ENCODE peak calls at places on chromosomes 3 and 15, in four cellular contexts. One of them, this sample, is unnamed.

GRCh38 chr15:82851981-82852511 is 42.6 kb downstream of the WHAMM start:
- DNase-seq in stimulated activated CD8-positive, alpha-beta memory T cell treated with anti-CD3 and anti-CD28 coated beads, Interleukin-2, amount 100 ng/mL, for 48 hours: no peak
- DNase-seq in T-cell: no peak
- DNase-seq in breast epithelium: no peak
- DNase-seq in this sample: no peak

GRCh38 chr3:169365993-169366915 is 297.3 kb downstream of the MECOM start:
- DNase-seq in stimulated activated CD8-positive, alpha-beta memory T cell treated with anti-CD3 and anti-CD28 coated beads, Interleukin-2, amount 100 ng/mL, for 48 hours: no peak
- DNase-seq in T-cell: no peak
- DNase-seq in breast epithelium: no peak
- DNase-seq in this sample: peak

GRCh38 chr3:158789592-158789991 is 12.3 kb upstream of the MFSD1 start:
- DNase-seq in stimulated activated CD8-positive, alpha-beta memory T cell treated with anti-CD3 and anti-CD28 coated beads, Interleukin-2, amount 100 ng/mL, for 48 hours: no peak
- DNase-seq in T-cell: no peak
- DNase-seq in breast epithelium: no peak
- DNase-seq in this sample: peak

GRCh38 chr3:52533623-52534280 is at the start of gene NT5DC2:
- DNase-seq in stimulated activated CD8-positive, alpha-beta memory T cell treated with anti-CD3 and anti-CD28 coated beads, Interleukin-2, amount 100 ng/mL, for 48 hours: peak
- DNase-seq in T-cell: no peak
- DNase-seq in breast epithelium: no peak
- DNase-seq in this sample: peak

GRCh38 chr3:17632401-17633100 is 109.9 kb downstream of the TBC1D5 start:
- DNase-seq in stimulated activated CD8-positive, alpha-beta memory T cell treated with anti-CD3 and anti-CD28 coated beads, Interleukin-2, amount 100 ng/mL, for 48 hours: no peak
- DNase-seq in T-cell: no peak
- DNase-seq in breast epithelium: no peak
- DNase-seq in this sample: no peak

GRCh38 chr15:73924258-73924921 is 1.9 kb upstream of the LOXL1 start:
- DNase-seq in stimulated activated CD8-positive, alpha-beta memory T cell treated with anti-CD3 and anti-CD28 coated beads, Interleukin-2, amount 100 ng/mL, for 48 hours: no peak
- DNase-seq in T-cell: no peak
- DNase-seq in breast epithelium: no peak
- DNase-seq in this sample: no peak

GRCh38 chr15:77507911-77508310 is 87.2 kb downstream of the HMG20A start:
- DNase-seq in stimulated activated CD8-positive, alpha-beta memory T cell treated with anti-CD3 and anti-CD28 coated beads, Interleukin-2, amount 100 ng/mL, for 48 hours: no peak
- DNase-seq in T-cell: no peak
- DNase-seq in breast epithelium: no peak
- DNase-seq in this sample: peak

GRCh38 chr3:16728762-16729745 is 123.8 kb upstream of the DAZL start:
- DNase-seq in stimulated activated CD8-positive, alpha-beta memory T cell treated with anti-CD3 and anti-CD28 coated beads, Interleukin-2, amount 100 ng/mL, for 48 hours: no peak
- DNase-seq in T-cell: no peak
- DNase-seq in breast epithelium: no peak
- DNase-seq in this sample: no peak

GRCh38 chr3:86865506-86865905 is 125.4 kb downstream of the VGLL3 start:
- DNase-seq in stimulated activated CD8-positive, alpha-beta memory T cell treated with anti-CD3 and anti-CD28 coated beads, Interleukin-2, amount 100 ng/mL, for 48 hours: no peak
- DNase-seq in T-cell: no peak
- DNase-seq in breast epithelium: no peak
- DNase-seq in this sample: no peak

GRCh38 chr15:59384507-59384906 is 11.8 kb upstream of the MYO1E start:
- DNase-seq in stimulated activated CD8-positive, alpha-beta memory T cell treated with anti-CD3 and anti-CD28 coated beads, Interleukin-2, amount 100 ng/mL, for 48 hours: no peak
- DNase-seq in T-cell: no peak
- DNase-seq in breast epithelium: no peak
- DNase-seq in this sample: peak

GRCh38 chr3:145094355-145094941 is 1066.5 kb downstream of the PLOD2 start:
- DNase-seq in stimulated activated CD8-positive, alpha-beta memory T cell treated with anti-CD3 and anti-CD28 coated beads, Interleukin-2, amount 100 ng/mL, for 48 hours: no peak
- DNase-seq in T-cell: no peak
- DNase-seq in breast epithelium: no peak
- DNase-seq in this sample: peak

GRCh38 chr3:43790060-43790459 is 99.3 kb downstream of the ABHD5 start:
- DNase-seq in stimulated activated CD8-positive, alpha-beta memory T cell treated with anti-CD3 and anti-CD28 coated beads, Interleukin-2, amount 100 ng/mL, for 48 hours: no peak
- DNase-seq in T-cell: no peak
- DNase-seq in breast epithelium: no peak
- DNase-seq in this sample: no peak

GRCh38 chr15:40398413-40398873 is 7.2 kb upstream of the IVD start:
- DNase-seq in stimulated activated CD8-positive, alpha-beta memory T cell treated with anti-CD3 and anti-CD28 coated beads, Interleukin-2, amount 100 ng/mL, for 48 hours: no peak
- DNase-seq in T-cell: peak
- DNase-seq in breast epithelium: no peak
- DNase-seq in this sample: no peak

GRCh38 chr3:61173685-61174084 is 77.6 kb downstream of the FHIT start:
- DNase-seq in stimulated activated CD8-positive, alpha-beta memory T cell treated with anti-CD3 and anti-CD28 coated beads, Interleukin-2, amount 100 ng/mL, for 48 hours: no peak
- DNase-seq in T-cell: no peak
- DNase-seq in breast epithelium: no peak
- DNase-seq in this sample: peak